ENCODE peak calls at places on chromosomes 5 and 9, in four cellular contexts. Z is kidney glomerular epithelial cell; W is activated effector memory CD4-positive, alpha-beta T cell treated with Interleukin-2 at 50 U/mL for 16 hours; E is CD8-positive, alpha-beta T cell. U is an unnamed sample.

GRCh38 chr9:19102181-19102630 is 498 bp downstream of the HAUS6 start:
- DNase-seq in Z (no peak), W (peak), E (peak), U (no peak)

GRCh38 chr5:109374625-109375024 is 35.1 kb downstream of the PJA2 start:
- DNase-seq in Z (no peak), W (no peak), E (no peak), U (no peak)

GRCh38 chr5:29697786-29698414 is 1495.6 kb upstream of the CDH6 start:
- DNase-seq in Z (no peak), W (no peak), E (no peak), U (no peak)

GRCh38 chr5:140256726-140257125 is 46.2 kb downstream of the PFDN1 start:
- DNase-seq in Z (no peak), W (no peak), E (no peak), U (no peak)

GRCh38 chr9:95901506-95901905 is 26.0 kb downstream of the ERCC6L2 start:
- DNase-seq in Z (no peak), W (no peak), E (no peak), U (no peak)

GRCh38 chr9:113178087-113178486 is 27.3 kb downstream of the SLC31A2 start:
- DNase-seq in Z (peak), W (no peak), E (no peak), U (no peak)

GRCh38 chr5:155342956-155343355 is 329.4 kb downstream of the KIF4B start:
- DNase-seq in Z (no peak), W (no peak), E (no peak), U (no peak)

GRCh38 chr9:105187781-105188180 is 56.7 kb upstream of the SLC44A1 start:
- DNase-seq in Z (peak), W (no peak), E (no peak), U (no peak)

GRCh38 chr9:95947118-95947517 is 71.6 kb downstream of the ERCC6L2 start:
- DNase-seq in Z (no peak), W (no peak), E (no peak), U (no peak)

GRCh38 chr5:149152317-149152746 is 11.0 kb downstream of the ABLIM3 start:
- DNase-seq in Z (peak), W (no peak), E (no peak), U (no peak)

GRCh38 chr9:37025381-37026084 is 8.5 kb downstream of the PAX5 start:
- DNase-seq in Z (no peak), W (no peak), E (no peak), U (no peak)

GRCh38 chr9:129720181-129720864 is 32.5 kb downstream of the PTGES start:
- DNase-seq in Z (no peak), W (no peak), E (no peak), U (no peak)

GRCh38 chr5:180670586-180671359 is 21.4 kb upstream of the FLT4 start:
- DNase-seq in Z (no peak), W (no peak), E (no peak), U (peak)

GRCh38 chr5:173984218-173984617 is 4.8 kb upstream of the C5orf47 start:
- DNase-seq in Z (peak), W (no peak), E (no peak), U (no peak)

GRCh38 chr5:145178667-145179523 is 656.2 kb downstream of the PRELID2 start:
- DNase-seq in Z (peak), W (no peak), E (no peak), U (no peak)

GRCh38 chr9:88266416-88266815 is 121.8 kb upstream of the SPIN1 start:
- DNase-seq in Z (no peak), W (no peak), E (no peak), U (no peak)

GRCh38 chr5:100706796-100707195 is 171.6 kb downstream of the FAM174A start:
- DNase-seq in Z (no peak), W (no peak), E (no peak), U (no peak)

GRCh38 chr9:100784755-100785154 is 206.9 kb downstream of the CAVIN4 start:
- DNase-seq in Z (no peak), W (no peak), E (no peak), U (no peak)

GRCh38 chr5:11319851-11320580 is 559.0 kb upstream of the DAP start:
- DNase-seq in Z (no peak), W (no peak), E (no peak), U (no peak)

U was measured in frontal cortex.